ENCODE peak calls at places on chromosomes 6 and 20, in six cellular contexts. J, A, G, I, W and K are unnamed samples.

GRCh38 chr20:22232473-22232872 is 351.9 kb downstream of the FOXA2 start:
- DNase-seq in J (no peak), A (no peak), G (no peak), I (no peak), W (no peak), K (no peak)

GRCh38 chr6:149079456-149079855 is 238.1 kb upstream of the TAB2 start:
- DNase-seq in J (no peak), A (no peak), G (no peak), I (no peak), W (no peak), K (no peak)

GRCh38 chr20:59013959-59014608 is 5.1 kb upstream of the TUBB1 start:
- DNase-seq in J (no peak), A (no peak), G (no peak), I (no peak), W (peak; percentile 11), K (no peak)

GRCh38 chr20:53806683-53807401 is 213.2 kb upstream of the ZNF217 start:
- DNase-seq in J (no peak), A (no peak), G (no peak), I (no peak), W (no peak), K (no peak)

GRCh38 chr20:18657575-18657974 is 69.7 kb downstream of the DTD1 start:
- DNase-seq in J (no peak), A (no peak), G (no peak), I (no peak), W (peak; percentile 21), K (no peak)

GRCh38 chr20:24791949-24792348 is 157.1 kb upstream of the CST7 start:
- DNase-seq in J (no peak), A (no peak), G (no peak), I (no peak), W (no peak), K (no peak)

GRCh38 chr6:49915035-49915434 is 48.7 kb upstream of the CRISP1 start:
- DNase-seq in J (no peak), A (no peak), G (peak; percentile 26), I (no peak), W (no peak), K (no peak)

GRCh38 chr6:130033999-130034814 is 15.8 kb downstream of the L3MBTL3 start:
- DNase-seq in J (peak; percentile 41), A (no peak), G (no peak), I (no peak), W (peak; percentile 72), K (no peak)

GRCh38 chr6:170006524-170007467 is 255.4 kb downstream of the ERMARD start:
- DNase-seq in J (no peak), A (no peak), G (no peak), I (no peak), W (peak; percentile 62), K (no peak)

GRCh38 chr6:39980839-39981580 is 46.7 kb upstream of the MOCS1 start:
- DNase-seq in J (peak; percentile 20), A (peak; percentile 70), G (peak; percentile 59), I (no peak), W (no peak), K (no peak)

GRCh38 chr20:39083781-39084180 is 121.6 kb downstream of the DHX35 start:
- DNase-seq in J (no peak), A (no peak), G (no peak), I (no peak), W (no peak), K (no peak)

GRCh38 chr6:32413427-32414047 is 6.6 kb upstream of the BTNL2 start:
- DNase-seq in J (peak; percentile 70), A (peak; percentile 85), G (peak; percentile 63), I (peak; percentile 43), W (peak; percentile 78), K (peak; percentile 23)

GRCh38 chr6:91637217-91637616 is 1050.3 kb upstream of the MAP3K7 start:
- DNase-seq in J (no peak), A (no peak), G (no peak), I (no peak), W (no peak), K (no peak)

GRCh38 chr6:134138226-134138975 is 86.0 kb upstream of the SLC2A12 start:
- DNase-seq in J (no peak), A (no peak), G (no peak), I (no peak), W (no peak), K (no peak)

GRCh38 chr6:110543106-110543505 is 66.7 kb upstream of the SLC22A16 start:
- DNase-seq in J (no peak), A (no peak), G (peak; percentile 52), I (no peak), W (no peak), K (no peak)

GRCh38 chr6:36682328-36683144 is 4.0 kb downstream of the CDKN1A start:
- DNase-seq in J (no peak), A (peak; percentile 16), G (no peak), I (no peak), W (peak; percentile 47), K (no peak)

GRCh38 chr6:22152871-22153270 is 144.0 kb downstream of the PRL start:
- DNase-seq in J (no peak), A (no peak), G (no peak), I (no peak), W (no peak), K (no peak)

GRCh38 chr6:135195045-135195444 is 13.9 kb downstream of the MYB start:
- DNase-seq in J (no peak), A (no peak), G (no peak), I (no peak), W (no peak), K (no peak)

GRCh38 chr6:112286010-112286409 is 31.6 kb upstream of the LAMA4 start:
- DNase-seq in J (no peak), A (no peak), G (peak; percentile 61), I (no peak), W (no peak), K (no peak)

GRCh38 chr6:28980797-28981390 is 24.2 kb downstream of the ZNF311 start:
- DNase-seq in J (peak; percentile 64), A (peak; percentile 87), G (peak; percentile 86), I (no peak), W (peak; percentile 93), K (no peak)

GRCh38 chr6:41858703-41859102 is 36.5 kb downstream of the USP49 start:
- DNase-seq in J (no peak), A (no peak), G (no peak), I (no peak), W (peak; percentile 42), K (no peak)
- TF ChIP-seq CTCF in J (no peak), A (no peak), G (no peak), I (no peak), W (no peak), K (no peak)

DNA sequence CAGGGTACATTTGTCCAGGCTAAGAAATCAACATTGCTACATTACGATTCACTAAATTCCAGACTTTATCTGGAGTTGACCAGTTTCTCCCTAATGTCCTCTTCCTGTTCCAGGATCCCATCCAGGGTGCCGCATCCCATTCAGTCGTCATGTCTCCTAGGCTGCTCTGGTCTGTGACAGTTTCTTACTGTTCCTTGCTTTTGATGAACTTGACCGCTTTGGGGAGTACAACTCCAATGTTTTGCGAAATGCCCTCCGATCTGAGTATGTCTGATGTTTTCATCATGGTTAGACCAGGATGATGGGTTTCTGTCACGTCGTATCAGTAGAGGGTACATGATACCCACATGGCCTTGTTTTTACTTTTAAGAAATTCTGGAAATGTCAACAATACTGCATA is 62.2 kb downstream of the CTCFL start:
- DNase-seq in J (no peak), A (no peak), G (no peak), I (no peak), W (peak; percentile 71), K (no peak)
- H3K4me1 ChIP-seq in J (no peaks in the 10 kb centered on the region), A (no peaks in the 10 kb centered on the region), G (no peaks in the 10 kb centered on the region), I (no peaks in the 10 kb centered on the region), W (no peaks in the 10 kb centered on the region), K (peaks cover 16% of the 10 kb centered on the region)

DNA sequence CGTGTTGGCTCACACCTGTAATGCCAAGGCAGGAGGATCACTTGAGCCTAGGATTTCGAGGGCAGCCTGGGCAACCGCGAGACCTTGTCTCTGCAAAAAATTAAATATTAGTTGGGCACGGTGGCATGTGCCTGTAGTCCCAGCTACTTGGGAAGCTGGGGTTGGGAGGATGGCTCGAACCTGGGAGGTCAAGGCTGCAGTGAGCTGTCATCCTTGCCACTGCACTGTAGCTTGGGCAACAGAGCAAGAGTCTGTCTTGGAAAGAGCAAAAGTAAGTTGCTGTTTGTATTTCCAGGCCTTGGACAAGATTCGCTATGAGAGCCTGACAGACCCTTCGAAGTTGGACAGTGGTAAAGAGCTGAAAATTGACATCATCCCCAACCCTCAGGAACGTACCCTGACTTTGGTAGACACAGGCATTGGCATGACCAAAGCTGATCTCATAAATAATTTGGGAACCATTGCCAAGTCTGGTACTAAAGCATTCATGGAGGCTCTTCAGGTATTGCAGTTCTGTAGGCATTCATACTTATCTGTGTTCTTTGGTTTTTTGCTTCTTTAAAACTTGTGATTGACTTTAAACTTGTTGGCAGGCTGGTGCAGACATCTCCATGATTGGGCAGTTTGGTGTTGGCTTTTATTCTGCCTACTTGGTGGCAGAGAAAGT is 2.3 kb downstream of the HSP90AB1 start:
- DNase-seq in J (no peak), A (no peak), G (no peak), I (no peak), W (no peak), K (no peak)
- H3K4me3 ChIP-seq in J (no peak overlapping the region), A (no peak overlapping the region), G (peak overlapping the region; percentile 65), I (no peak overlapping the region), W (peak overlapping the region; percentile 99), K (peak overlapping the region; percentile 95)

GRCh38 chr6:90631046-90631445 is 44.2 kb upstream of the MAP3K7 start:
- DNase-seq in J (no peak), A (no peak), G (no peak), I (no peak), W (no peak), K (no peak)
- TF ChIP-seq CTCF in J (no peak), A (no peak), G (peak; percentile 46), I (no peak), W (no peak), K (no peak)

DNA sequence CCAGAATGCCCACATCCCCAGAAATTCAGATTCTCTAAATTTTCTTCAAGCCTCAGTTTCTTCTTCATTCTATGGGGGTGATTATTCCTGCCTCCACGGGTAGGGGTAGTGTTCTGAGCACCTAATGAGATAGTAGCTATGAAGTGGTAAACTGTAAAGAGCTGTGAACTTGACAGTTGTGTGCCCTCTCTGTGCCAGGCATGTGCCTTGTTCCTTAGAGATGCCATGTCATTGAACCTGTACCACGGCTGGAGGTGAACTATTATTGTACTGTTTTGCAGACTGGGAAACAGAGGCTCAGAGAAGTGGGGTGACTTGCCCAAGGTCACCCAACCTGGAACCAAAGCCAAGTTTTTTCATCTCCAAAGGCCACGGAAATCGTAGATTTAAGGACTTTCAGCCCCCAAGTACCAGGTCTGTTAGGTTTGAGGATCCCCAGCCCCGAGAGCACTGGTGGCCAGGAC is 67.7 kb upstream of the SIRPA start:
- DNase-seq in J (no peak), A (no peak), G (no peak), I (no peak), W (no peak), K (no peak)
- H3K4me1 ChIP-seq in J (no peaks in the 10 kb centered on the region), A (no peaks in the 10 kb centered on the region), G (peaks cover 8% of the 10 kb centered on the region), I (no peaks in the 10 kb centered on the region), W (peaks cover 35% of the 10 kb centered on the region), K (peaks cover 11% of the 10 kb centered on the region)

GRCh38 chr6:84882768-84883766 is 118.7 kb upstream of the TBX18 start:
- DNase-seq in J (no peak), A (no peak), G (no peak), I (no peak), W (no peak), K (no peak)
- H3K4me3 ChIP-seq in J (no peak overlapping the region), A (no peak overlapping the region), G (no peak overlapping the region), I (no peak overlapping the region), W (no peak overlapping the region), K (peak overlapping the region; percentile 44)